ENCODE peak calls at places on chromosomes 6 and 20, in five cellular contexts. L, A, Q, U and N are unnamed samples. For H3K9me3, the result is how much of the 10 kb centered on the place peaks cover.

GRCh38 chr6:149480502-149481280 is 4.1 kb downstream of the ZC3H12D start:
- DNase-seq in L (no peak), A (peak), U (no peak), Q (no peak), N (no peak)

GRCh38 chr6:158631678-158632537 is 12.6 kb downstream of the DYNLT1 start:
- DNase-seq in A (no peak), L (peak), U (no peak), Q (peak), N (peak)

GRCh38 chr20:7516631-7517051 is 423.6 kb downstream of the HAO1 start:
- DNase-seq in Q (no peak), A (no peak), U (no peak), L (no peak), N (no peak)

GRCh38 chr6:13429406-13429753 is 58.0 kb downstream of the GFOD1 start:
- DNase-seq in A (no peak), U (no peak), L (no peak), Q (no peak), N (no peak)

GRCh38 chr20:20095114-20095872 is 43.0 kb downstream of the CFAP61 start:
- DNase-seq in A (no peak), L (no peak), U (no peak), Q (no peak), N (no peak)

GRCh38 chr6:21200056-21200870 is 393.3 kb upstream of the SOX4 start:
- DNase-seq in L (no peak), A (no peak), U (no peak), Q (no peak), N (no peak)

GRCh38 chr6:48626421-48626820 is 515.4 kb upstream of the PTCHD4 start:
- DNase-seq in Q (no peak), A (no peak), L (no peak), U (no peak), N (no peak)

GRCh38 chr6:87431263-87431662 is 23.5 kb downstream of the CFAP206 start:
- DNase-seq in Q (no peak), A (no peak), L (no peak), U (no peak), N (no peak)

GRCh38 chr20:36967636-36968035 is 16.1 kb upstream of the SAMHD1 start:
- DNase-seq in Q (no peak), U (no peak), A (no peak), L (no peak), N (no peak)

GRCh38 chr20:30816182-30816645 is 441.2 kb upstream of the DEFB115 start:
- DNase-seq in L (no peak), U (peak), A (no peak), Q (peak), N (no peak)
- H3K9me3 ChIP-seq in L (under half), U (half or more), A (under half), Q (under half), N (under half)

GRCh38 chr6:168244961-168245551 is 74.5 kb downstream of the DACT2 start:
- DNase-seq in A (no peak), U (no peak), Q (no peak), L (no peak), N (no peak)
- H3K9me3 ChIP-seq in A (under half), U (under half), Q (under half), L (under half), N (under half)

DNA sequence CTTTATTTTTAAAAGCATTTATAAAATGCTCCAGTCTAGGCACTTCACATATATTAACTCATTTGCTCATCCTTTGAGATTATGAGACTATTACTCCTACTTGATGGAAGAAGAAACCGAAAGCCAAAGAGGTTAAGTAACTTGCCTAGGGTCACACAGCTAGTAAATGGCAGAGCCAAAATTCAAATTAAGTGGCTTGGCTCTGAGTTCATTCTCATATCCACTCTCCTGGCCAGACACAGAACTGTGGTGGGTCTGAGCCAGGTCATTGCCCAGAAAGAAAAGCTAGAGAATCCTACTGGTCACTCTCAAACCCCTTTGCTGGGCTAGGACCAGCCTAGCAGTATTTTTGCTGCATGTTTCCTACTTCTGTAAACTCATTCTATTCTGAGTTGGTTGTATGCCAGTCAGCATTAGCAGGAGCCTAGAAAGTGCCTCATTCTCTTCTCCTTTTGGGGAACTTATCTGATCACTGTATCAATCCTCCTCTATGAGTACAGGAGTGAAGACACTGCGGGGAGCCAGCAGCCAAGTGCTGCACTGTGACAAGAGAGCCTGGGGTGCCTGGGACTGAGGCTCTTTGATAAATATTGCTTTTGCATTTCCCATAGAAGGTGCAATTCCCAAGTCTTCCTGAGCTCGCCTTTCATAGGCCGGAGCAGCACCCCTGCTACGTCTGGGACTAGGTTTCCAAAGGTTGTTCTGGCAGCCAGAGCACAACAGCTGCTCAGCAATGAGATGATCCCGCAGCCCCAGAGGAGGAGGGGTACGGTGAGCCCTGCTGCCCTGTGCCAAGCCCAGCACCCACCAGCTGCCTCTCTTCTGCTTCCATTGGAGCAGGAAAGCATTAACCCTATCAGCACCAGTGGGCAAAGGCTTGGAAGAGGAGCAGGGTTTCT is 728.3 kb downstream of the MAFB start:
- DNase-seq in U (peak), L (no peak), A (no peak), Q (peak), N (no peak)
- H3K9me3 ChIP-seq in U (under half), L (under half), A (under half), Q (under half), N (under half)

GRCh38 chr20:63350196-63350595 is 11.0 kb downstream of the CHRNA4 start:
- DNase-seq in U (no peak), L (no peak), Q (peak), A (no peak), N (no peak)

GRCh38 chr20:63347950-63348827 is 13.0 kb downstream of the CHRNA4 start:
- DNase-seq in U (no peak), L (no peak), Q (peak), A (no peak), N (no peak)

GRCh38 chr20:63347081-63347741 is 13.9 kb downstream of the CHRNA4 start:
- DNase-seq in A (no peak), Q (peak), U (no peak), L (no peak), N (no peak)

GRCh38 chr20:63349516-63349895 is 11.6 kb downstream of the CHRNA4 start:
- DNase-seq in L (no peak), U (no peak), A (no peak), Q (no peak), N (no peak)

GRCh38 chr20:63348828-63349515 is 12.2 kb downstream of the CHRNA4 start:
- DNase-seq in L (no peak), A (no peak), U (no peak), Q (peak), N (no peak)
- H3K9me3 ChIP-seq in L (under half), A (under half), U (under half), Q (under half), N (under half)

GRCh38 chr20:15889073-15889923 is 684.0 kb downstream of the KIF16B start:
- DNase-seq in Q (no peak), L (no peak), A (no peak), U (no peak), N (no peak)

GRCh38 chr20:15882553-15882952 is 690.7 kb downstream of the KIF16B start:
- DNase-seq in Q (no peak), U (no peak), L (no peak), A (no peak), N (no peak)

GRCh38 chr20:15889924-15890256 is 683.4 kb downstream of the KIF16B start:
- DNase-seq in Q (no peak), L (no peak), A (no peak), U (no peak), N (no peak)

GRCh38 chr20:15890358-15890982 is 682.8 kb downstream of the KIF16B start:
- DNase-seq in A (no peak), Q (no peak), U (no peak), L (no peak), N (no peak)

GRCh38 chr20:15887387-15887786 is 685.9 kb downstream of the KIF16B start:
- DNase-seq in A (no peak), Q (no peak), L (no peak), U (no peak), N (no peak)
- H3K9me3 ChIP-seq in A (under half), Q (under half), L (under half), U (under half), N (under half)

GRCh38 chr6:119132211-119133004 is 53.9 kb upstream of the FAM184A start:
- DNase-seq in L (no peak), A (no peak), Q (no peak), U (no peak), N (no peak)

GRCh38 chr6:119128252-119128912 is 49.9 kb upstream of the FAM184A start:
- DNase-seq in L (no peak), A (no peak), U (no peak), Q (no peak), N (no peak)

GRCh38 chr6:119127627-119128026 is 49.2 kb upstream of the FAM184A start:
- DNase-seq in U (no peak), Q (no peak), L (no peak), A (no peak), N (no peak)

GRCh38 chr6:119129148-119129967 is 50.9 kb upstream of the FAM184A start:
- DNase-seq in A (peak), Q (no peak), L (no peak), U (peak), N (no peak)

DNA sequence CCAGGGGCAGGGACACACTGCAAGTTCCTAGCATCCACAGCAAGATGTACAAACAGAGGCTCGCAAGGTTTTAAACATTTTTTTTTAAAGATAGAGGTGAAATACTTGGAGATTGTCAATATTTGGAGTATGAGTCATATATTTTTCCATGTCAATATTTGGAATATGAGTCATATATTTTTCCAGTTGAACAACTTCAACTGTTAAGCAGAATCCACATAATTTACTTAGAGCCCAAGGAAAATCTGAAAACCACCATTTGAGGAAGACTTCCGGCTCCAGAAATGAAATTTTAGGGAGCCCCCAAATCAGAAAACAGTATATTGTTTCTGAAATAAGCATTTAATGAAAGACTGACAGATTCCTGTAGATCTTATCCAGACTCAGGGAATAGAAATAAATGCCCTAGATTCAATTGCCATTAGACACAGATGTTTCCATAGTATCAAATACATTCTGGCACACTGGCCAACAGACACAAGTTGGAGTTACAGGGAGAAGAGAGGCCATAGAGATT is 51.6 kb upstream of the FAM184A start:
- DNase-seq in U (no peak), A (no peak), L (no peak), Q (no peak), N (no peak)
- H3K9me3 ChIP-seq in U (under half), A (under half), L (under half), Q (under half), N (under half)

GRCh38 chr20:49281059-49281912 is 3.4 kb upstream of the ZNFX1 start:
- DNase-seq in A (peak), L (no peak), Q (no peak), U (peak), N (no peak)
- H3K9me3 ChIP-seq in A (under half), L (under half), Q (half or more), U (under half), N (under half)

GRCh38 chr20:46505501-46505900 is 7.9 kb downstream of the ZNF334 start:
- DNase-seq in L (no peak), U (no peak), Q (no peak), A (no peak), N (no peak)
- H3K9me3 ChIP-seq in L (under half), U (half or more), Q (under half), A (under half), N (under half)

DNA sequence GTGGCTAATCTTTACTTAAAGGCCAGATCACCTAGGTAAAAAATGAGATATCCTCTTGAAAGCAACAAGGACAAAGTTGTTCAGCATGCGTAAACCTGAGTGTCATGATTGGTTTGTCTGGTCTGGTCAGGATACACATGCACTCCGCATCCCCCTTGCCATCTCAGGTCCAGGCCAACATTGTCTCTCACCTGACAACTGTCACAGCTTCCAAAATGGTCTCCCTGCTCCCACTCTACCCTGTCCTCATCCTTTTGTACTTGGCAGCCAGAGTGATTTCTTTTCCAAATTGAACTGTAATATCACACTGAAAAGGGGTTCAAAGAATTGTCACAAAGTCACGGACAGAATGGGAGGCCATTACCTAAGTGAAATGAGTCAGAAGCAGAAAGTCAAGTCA is 21.1 kb upstream of the APCDD1L start:
- DNase-seq in U (no peak), L (no peak), A (no peak), Q (no peak), N (no peak)
- H3K9me3 ChIP-seq in U (under half), L (under half), A (under half), Q (under half), N (under half)